ENCODE peak calls at places on chromosome 15, in seven cellular contexts. T, J, O, W, A, Z and X are unnamed samples.

GRCh38 chr15:47727676-47728075 is 10.4 kb downstream of the SEMA6D start:
- DNase-seq in J (no peak), T (peak), A (no peak), Z (no peak), O (no peak), W (no peak), X (no peak)

GRCh38 chr15:29770796-29771195 is 51.5 kb downstream of the TJP1 start:
- DNase-seq in J (no peak), Z (no peak), O (no peak), W (no peak), A (no peak), T (peak), X (no peak)

GRCh38 chr15:39345176-39345575 is 235.7 kb upstream of the THBS1 start:
- DNase-seq in A (no peak), Z (no peak), O (no peak), W (no peak), T (no peak), J (no peak), X (no peak)

GRCh38 chr15:59247364-59247763 is 40.7 kb downstream of the LDHAL6B start:
- DNase-seq in A (peak), O (peak), W (no peak), T (peak), Z (peak), J (peak), X (peak)

GRCh38 chr15:76059320-76060097 is at the start of gene TMEM266:
- DNase-seq in O (peak), T (peak), J (peak), W (no peak), Z (peak), A (no peak), X (peak)

GRCh38 chr15:64163662-64164362 is 990 bp upstream of the PPIB start:
- DNase-seq in Z (peak), J (no peak), T (no peak), W (no peak), O (no peak), A (no peak), X (no peak)

GRCh38 chr15:29083161-29083560 is 186.5 kb downstream of the NSMCE3 start:
- DNase-seq in O (no peak), A (no peak), Z (no peak), T (no peak), J (no peak), W (no peak), X (no peak)

GRCh38 chr15:96360581-96361308 is 30.2 kb downstream of the NR2F2 start:
- DNase-seq in O (no peak), T (no peak), A (peak), J (no peak), Z (peak), W (no peak), X (no peak)

GRCh38 chr15:85412956-85413854 is 32.8 kb downstream of the AKAP13 start:
- DNase-seq in A (peak), Z (peak), W (peak), T (peak), J (peak), O (peak), X (peak)

GRCh38 chr15:43111354-43111753 is 5.5 kb upstream of the UBR1 start:
- DNase-seq in W (no peak), T (no peak), O (no peak), A (no peak), Z (no peak), J (no peak), X (no peak)

GRCh38 chr15:59296181-59296617 is 76.5 kb downstream of the MYO1E start:
- DNase-seq in A (no peak), T (peak), W (no peak), Z (no peak), J (no peak), O (peak), X (no peak)

GRCh38 chr15:75594276-75594675 is 15.2 kb upstream of the PTPN9 start:
- DNase-seq in W (no peak), J (no peak), Z (no peak), O (no peak), A (no peak), T (no peak), X (no peak)

GRCh38 chr15:58438956-58439355 is 7.2 kb downstream of the LIPC start:
- DNase-seq in W (no peak), T (peak), Z (no peak), O (peak), J (peak), A (peak), X (peak)

GRCh38 chr15:60118564-60119080 is 114.5 kb downstream of the FOXB1 start:
- DNase-seq in T (no peak), O (no peak), W (no peak), J (no peak), Z (no peak), A (no peak), X (no peak)

GRCh38 chr15:78065973-78066946 is 11.3 kb downstream of the TBC1D2B start:
- DNase-seq in A (no peak), Z (no peak), O (no peak), J (no peak), T (no peak), W (no peak), X (no peak)

DNA sequence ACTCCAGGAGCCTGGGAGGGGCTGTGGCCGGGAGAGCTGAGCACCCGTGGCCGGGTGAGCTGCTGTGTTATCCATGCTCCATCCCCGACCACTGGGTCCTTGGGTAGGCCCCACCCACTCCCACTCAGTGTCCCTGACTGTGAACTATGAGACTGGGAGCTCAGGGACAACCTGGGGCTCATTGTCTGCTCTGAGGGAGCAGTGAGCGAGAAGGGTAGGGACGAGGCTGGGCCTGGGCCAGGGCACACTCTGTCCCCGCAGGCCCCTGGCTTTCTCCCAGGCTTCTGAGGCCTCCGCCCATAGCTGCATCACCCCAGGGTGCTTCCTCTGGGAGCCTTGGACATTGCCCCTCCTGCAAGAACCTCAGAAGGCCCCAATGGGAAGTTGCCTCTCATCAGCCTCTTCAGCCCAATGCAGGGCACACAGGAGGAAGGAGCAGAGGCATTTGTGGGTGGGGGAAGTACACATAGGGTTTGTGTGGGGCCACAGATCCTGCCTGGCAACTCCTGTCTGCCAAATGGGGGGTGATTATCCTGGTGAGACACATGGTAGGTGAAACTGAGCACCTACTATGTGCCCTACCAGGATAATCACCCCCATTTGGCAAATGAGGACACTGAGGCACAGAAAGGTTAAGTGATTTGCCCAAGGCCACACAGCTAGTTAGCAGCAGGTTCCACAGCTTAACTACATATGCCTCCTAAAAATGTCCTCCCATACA is 2.4 kb downstream of the ANPEP start:
- DNase-seq in O (peak), W (no peak), J (no peak), T (no peak), Z (peak), A (no peak), X (peak)
- TF ChIP-seq POLR2A in O (peak), W (no peak), J (no peak), T (no peak), Z (no peak), A (no peak), X (no peak)

DNA sequence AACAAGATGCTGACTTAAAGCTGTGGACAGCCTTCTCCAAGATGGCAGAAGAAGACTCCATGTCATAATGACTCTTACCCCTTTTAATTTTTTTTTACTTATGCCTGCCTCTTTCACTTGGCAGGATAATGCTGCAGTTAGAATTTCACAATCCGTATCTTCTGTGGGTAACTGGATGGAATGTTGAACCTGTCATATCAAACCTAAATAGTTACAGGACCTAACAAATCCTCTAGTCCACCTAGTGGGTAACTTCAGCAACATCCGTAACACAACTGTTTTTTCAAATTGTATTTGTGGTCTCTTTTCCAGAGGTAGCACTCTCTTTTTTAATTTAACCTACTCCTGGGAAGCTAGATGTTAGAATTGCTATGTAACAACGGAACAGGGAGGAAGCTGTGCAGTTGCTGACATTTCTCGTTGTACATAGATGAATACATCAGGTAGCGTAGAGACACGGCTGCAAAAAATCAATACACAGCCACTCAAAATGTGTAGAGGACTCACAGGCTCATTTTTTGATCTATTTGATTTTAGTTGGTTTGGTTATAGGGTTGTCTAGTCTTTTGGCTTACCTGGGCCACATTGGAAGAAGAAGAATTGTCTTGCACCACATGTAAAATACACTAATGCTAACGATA is 43.9 kb upstream of the TRPM1 start:
- DNase-seq in Z (no peak), J (no peak), T (peak), O (no peak), A (no peak), W (no peak), X (no peak)
- TF ChIP-seq POLR2A in Z (no peak), J (no peak), T (no peak), O (no peak), A (no peak), W (no peak), X (no peak)

DNA sequence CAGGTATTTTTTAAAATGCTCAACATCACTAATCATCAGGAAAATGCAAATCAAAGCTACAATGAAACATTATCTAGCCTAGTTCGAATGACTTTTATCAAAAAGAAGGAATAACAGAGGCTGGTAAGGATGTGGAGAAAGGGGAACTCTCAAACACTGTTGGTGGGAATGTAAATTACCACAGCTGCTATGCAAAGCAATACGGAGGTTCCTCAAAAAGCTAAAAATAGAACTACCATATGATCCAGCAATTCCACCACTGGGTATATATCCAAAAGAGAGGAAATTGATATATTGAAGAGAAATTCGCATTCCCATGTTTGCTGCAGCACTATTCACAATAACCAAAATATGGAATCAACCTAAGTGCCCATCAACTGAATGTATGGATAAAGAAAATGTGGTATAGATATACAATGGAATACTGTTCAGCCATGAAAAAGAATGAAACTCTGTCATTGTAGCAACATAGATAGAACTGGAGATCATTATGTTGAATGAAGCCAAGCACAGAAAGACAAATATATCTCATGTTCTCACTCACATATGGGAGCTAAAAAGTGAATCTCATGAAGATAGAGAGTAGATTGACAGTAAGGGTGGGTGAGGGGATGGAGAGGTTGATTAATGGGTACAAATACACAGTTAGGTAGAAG is 19.7 kb upstream of the CLN6 start:
- DNase-seq in A (no peak), Z (no peak), J (no peak), W (no peak), T (no peak), O (no peak), X (no peak)
- TF ChIP-seq POLR2A in A (no peak), Z (no peak), J (no peak), W (no peak), T (no peak), O (no peak), X (no peak)

DNA sequence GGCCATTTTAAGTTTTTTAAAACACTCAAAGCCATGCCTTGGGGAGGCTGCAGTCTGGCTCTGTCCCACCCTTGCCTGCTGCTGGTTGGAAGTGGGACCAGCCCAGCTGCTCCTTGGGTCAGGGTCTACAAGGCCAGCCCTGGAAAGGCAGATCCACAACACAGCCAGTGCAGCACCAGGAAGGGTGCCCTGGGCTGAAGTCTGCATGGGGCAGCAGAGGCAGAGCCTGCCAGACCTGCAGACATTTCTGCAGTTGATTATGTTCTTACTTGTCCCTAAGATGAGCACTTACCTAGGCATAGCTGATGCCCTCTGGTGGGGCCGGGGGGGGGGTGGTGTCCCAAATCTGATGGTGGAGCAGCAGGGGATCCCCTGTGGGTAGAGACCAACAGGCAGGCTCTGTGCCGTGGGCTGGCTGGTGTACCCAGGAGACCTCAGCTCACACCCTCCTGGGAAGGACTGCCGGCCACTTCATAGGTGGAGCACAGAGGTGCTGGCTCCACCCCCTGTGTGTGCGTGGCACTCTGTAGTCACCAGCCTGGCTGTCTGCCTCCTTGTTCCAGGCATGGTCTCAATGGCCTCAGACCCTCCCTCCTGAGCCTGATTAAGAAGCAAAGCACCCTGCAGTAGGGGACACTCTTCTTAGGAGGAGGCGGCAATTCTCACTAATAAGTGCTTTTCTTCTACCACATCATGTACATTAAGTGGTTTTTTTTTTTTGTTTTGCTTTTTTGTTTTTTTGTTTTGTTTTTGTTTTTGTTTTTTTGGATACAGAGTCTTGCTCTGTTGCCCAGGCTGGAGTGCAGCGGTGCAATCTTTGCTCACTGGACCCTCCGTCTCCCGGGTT is 97.4 kb upstream of the KLF13 start:
- DNase-seq in J (peak), W (no peak), O (peak), Z (peak), A (no peak), T (no peak), X (peak)
- TF ChIP-seq POLR2A in J (no peak), W (no peak), O (peak), Z (no peak), A (no peak), T (no peak), X (no peak)

GRCh38 chr15:69414702-69415161 is 583 bp downstream of the KIF23 start:
- DNase-seq in A (no peak), W (no peak), Z (no peak), T (peak), O (no peak), J (peak), X (peak)

GRCh38 chr15:69415381-69415780 is 1.2 kb downstream of the KIF23 start:
- DNase-seq in J (no peak), A (no peak), Z (no peak), T (peak), O (no peak), W (no peak), X (no peak)

GRCh38 chr15:69412701-69413100 is 1.4 kb upstream of the KIF23 start:
- DNase-seq in A (no peak), T (no peak), Z (no peak), J (no peak), O (no peak), W (no peak), X (no peak)

GRCh38 chr15:69412274-69412673 is 1.9 kb upstream of the KIF23 start:
- DNase-seq in Z (no peak), A (no peak), W (no peak), T (no peak), J (no peak), O (no peak), X (no peak)

DNA sequence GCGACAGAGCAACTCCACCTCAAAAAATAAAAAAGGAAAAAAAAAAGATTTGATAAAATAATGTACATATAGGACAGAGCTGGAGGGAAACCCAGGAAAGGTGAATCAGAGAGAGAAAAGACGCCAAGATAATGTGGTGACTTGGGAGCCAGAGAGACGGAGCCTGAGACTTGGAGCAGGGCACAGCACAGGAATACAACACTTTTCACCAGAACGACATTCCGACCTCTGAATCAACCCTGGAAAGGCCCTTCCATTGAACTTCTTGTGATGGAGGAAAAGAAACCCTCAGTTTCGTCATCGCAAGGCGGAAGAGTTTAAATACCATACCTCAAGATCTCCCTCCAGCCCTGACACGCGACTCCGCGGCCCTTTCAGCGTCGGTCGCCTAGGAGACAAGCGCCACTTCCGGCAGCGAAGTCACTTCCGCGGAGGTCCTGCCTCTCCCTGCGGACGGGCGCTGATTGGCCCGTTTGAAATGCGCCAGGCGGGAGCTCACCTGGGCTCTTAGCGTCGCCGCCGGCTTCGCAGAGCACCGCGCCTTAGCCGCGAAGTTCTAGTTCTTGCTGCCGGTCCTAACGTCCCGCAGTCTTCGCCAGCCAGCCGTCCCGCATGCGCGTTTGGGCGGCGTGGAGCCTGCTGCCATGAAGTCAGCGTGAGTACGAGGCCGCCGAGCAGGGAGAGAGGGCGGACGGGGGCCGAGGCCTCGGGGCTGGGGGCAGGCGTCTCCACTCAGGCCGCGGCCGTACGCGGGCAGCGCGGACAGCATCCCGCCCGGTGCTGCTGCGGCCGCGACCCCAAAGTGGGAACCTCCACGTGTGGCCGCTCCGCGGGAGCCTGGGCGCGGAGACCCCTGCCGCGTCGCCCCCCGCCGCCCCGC is at the start of gene KIF23:
- DNase-seq in T (peak), O (peak), A (peak), W (peak), Z (peak), J (peak), X (peak)
- TF ChIP-seq POLR2A in T (no peak), O (no peak), A (no peak), W (no peak), Z (no peak), J (peak), X (peak)

DNA sequence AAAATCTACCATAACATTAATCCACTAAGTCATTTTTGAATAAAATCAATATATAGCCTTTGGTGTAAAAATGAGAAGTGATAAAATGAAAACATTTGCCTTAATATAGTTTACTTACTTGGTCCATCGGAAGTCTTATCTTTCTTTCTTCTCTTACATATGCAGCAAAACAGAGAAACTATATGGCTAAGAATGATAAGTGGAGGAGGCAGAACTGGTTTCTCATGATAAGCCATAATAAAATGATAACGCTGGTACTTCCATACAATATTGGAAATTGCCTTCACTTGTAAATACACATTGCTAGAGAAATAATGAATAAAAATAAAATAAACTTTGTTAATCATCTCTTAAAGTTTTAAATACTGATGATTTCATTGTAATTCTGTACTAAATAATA is 47.8 kb upstream of the USP50 start:
- DNase-seq in O (no peak), J (no peak), A (no peak), W (no peak), T (no peak), Z (no peak), X (no peak)
- TF ChIP-seq POLR2A in O (no peak), J (no peak), A (no peak), W (no peak), T (no peak), Z (no peak), X (no peak)

GRCh38 chr15:79918278-79918677 is 21.5 kb upstream of the MTHFS start:
- DNase-seq in W (no peak), A (no peak), O (no peak), T (no peak), J (no peak), Z (no peak), X (no peak)
- TF ChIP-seq POLR2A in W (no peak), A (no peak), O (no peak), T (no peak), J (no peak), Z (no peak), X (no peak)

DNA sequence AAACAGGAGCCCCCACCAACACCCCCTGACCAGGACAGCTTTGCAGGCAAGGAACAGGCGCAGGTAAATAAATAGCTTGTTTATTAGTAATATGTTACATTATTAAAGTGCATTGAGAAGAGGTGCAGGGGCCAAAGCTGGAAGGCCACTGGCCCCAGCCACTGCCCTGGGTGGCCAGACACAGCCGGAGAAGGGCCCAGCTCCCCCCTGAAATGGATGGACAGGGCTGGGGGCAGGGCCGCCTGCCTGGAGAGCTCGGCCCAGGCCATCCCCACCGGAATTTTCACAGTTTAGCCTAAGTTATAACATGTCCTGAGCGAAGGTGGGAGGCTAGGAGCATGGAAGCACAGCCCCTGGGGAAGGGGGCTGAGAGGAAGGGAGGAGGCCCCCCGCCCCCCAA is 24.5 kb downstream of the SEMA7A start:
- DNase-seq in Z (no peak), T (no peak), W (no peak), A (no peak), O (no peak), J (no peak), X (no peak)
- TF ChIP-seq POLR2A in Z (no peak), T (no peak), W (no peak), A (no peak), O (no peak), J (no peak), X (no peak)